ENCODE peak calls at places on chromosome 20, in four cellular contexts. C, I, B and H are unnamed samples.

GRCh38 chr20:41423026-41423425 is 56.4 kb upstream of the EMILIN3 start:
- DNase-seq in C (no peak), I (no peak), B (no peak), H (no peak)

GRCh38 chr20:10492844-10493243 is 57.7 kb downstream of the SLX4IP start:
- DNase-seq in C (no peak), I (no peak), B (peak; percentile 39), H (no peak)

GRCh38 chr20:43751167-43752050 is 24.6 kb upstream of the GTSF1L start:
- DNase-seq in C (no peak), I (peak; percentile 90), B (no peak), H (no peak)

GRCh38 chr20:8875586-8875985 is 193.3 kb upstream of the PLCB4 start:
- DNase-seq in C (no peak), I (peak; percentile 3), B (no peak), H (no peak)

GRCh38 chr20:14775778-14776177 is 438.4 kb upstream of the FLRT3 start:
- DNase-seq in C (peak; percentile 66), I (peak; percentile 93), B (peak; percentile 89), H (peak; percentile 13)

GRCh38 chr20:17617212-17617867 is 47.5 kb downstream of the DSTN start:
- DNase-seq in C (peak; percentile 87), I (peak; percentile 55), B (peak; percentile 74), H (peak; percentile 86)

GRCh38 chr20:56504373-56505005 is 20.1 kb upstream of the FAM209A start:
- DNase-seq in C (no peak), I (peak; percentile 35), B (no peak), H (no peak)

GRCh38 chr20:37920270-37920669 is 17.3 kb downstream of the VSTM2L start:
- DNase-seq in C (no peak), I (no peak), B (no peak), H (no peak)

GRCh38 chr20:59811681-59812171 is 121.7 kb downstream of the SYCP2 start:
- DNase-seq in C (no peak), I (no peak), B (no peak), H (no peak)

GRCh38 chr20:6178537-6178936 is 55.7 kb upstream of the FERMT1 start:
- DNase-seq in C (peak; percentile 9), I (peak; percentile 47), B (peak; percentile 38), H (peak; percentile 1)

GRCh38 chr20:8154636-8155035 is 22.6 kb downstream of the PLCB1 start:
- DNase-seq in C (no peak), I (no peak), B (no peak), H (no peak)

GRCh38 chr20:53800883-53801604 is 207.4 kb upstream of the ZNF217 start:
- DNase-seq in C (no peak), I (no peak), B (peak; percentile 60), H (no peak)

GRCh38 chr20:3706774-3707507 is 5.5 kb downstream of the SIGLEC1 start:
- DNase-seq in C (no peak), I (peak; percentile 81), B (no peak), H (no peak)

GRCh38 chr20:9515211-9515580 is 806 bp downstream of the LAMP5 start:
- DNase-seq in C (no peak), I (no peak), B (no peak), H (no peak)

GRCh38 chr20:37395921-37396519 is 50.1 kb downstream of the SRC start:
- DNase-seq in C (no peak), I (no peak), B (peak; percentile 55), H (no peak)

GRCh38 chr20:834151-834747 is 734 bp downstream of the FAM110A start:
- DNase-seq in C (no peak), I (peak; percentile 35), B (no peak), H (no peak)

GRCh38 chr20:13017883-13018535 is 9.2 kb downstream of the SPTLC3 start:
- DNase-seq in C (no peak), I (no peak), B (peak; percentile 50), H (no peak)

GRCh38 chr20:10352934-10353866 is 80.8 kb downstream of the MKKS start:
- DNase-seq in C (no peak), I (no peak), B (peak; percentile 87), H (no peak)

GRCh38 chr20:46939031-46939430 is 44.4 kb downstream of the EYA2 start:
- DNase-seq in C (peak; percentile 8), I (peak; percentile 43), B (peak; percentile 66), H (no peak)

GRCh38 chr20:37441023-37441422 is 80.0 kb upstream of the NNAT start:
- DNase-seq in C (no peak), I (no peak), B (no peak), H (no peak)

GRCh38 chr20:33789109-33789857 is 21.9 kb upstream of the CHMP4B start:
- DNase-seq in C (no peak), I (peak; percentile 92), B (peak; percentile 96), H (no peak)

GRCh38 chr20:391041-391711 is 10.6 kb downstream of the TRIB3 start:
- DNase-seq in C (no peak), I (no peak), B (no peak), H (no peak)

GRCh38 chr20:56400001-56400640 is 7.7 kb downstream of the CSTF1 start:
- DNase-seq in C (peak; percentile 45), I (peak; percentile 84), B (peak; percentile 71), H (peak; percentile 34)

GRCh38 chr20:51489611-51490010 is 52.9 kb downstream of the NFATC2 start:
- DNase-seq in C (no peak), I (peak; percentile 41), B (no peak), H (no peak)

GRCh38 chr20:58342104-58342945 is 32.8 kb downstream of the RAB22A start:
- DNase-seq in C (no peak), I (peak; percentile 78), B (peak; percentile 29), H (no peak)

GRCh38 chr20:36010081-36010480 is 41.7 kb downstream of the CNBD2 start:
- DNase-seq in C (no peak), I (no peak), B (no peak), H (no peak)

GRCh38 chr20:37235065-37235464 is 26.5 kb downstream of the GHRH start:
- DNase-seq in C (no peak), I (no peak), B (no peak), H (no peak)

GRCh38 chr20:5364997-5365597 is 48.3 kb upstream of the PROKR2 start:
- DNase-seq in C (no peak), I (no peak), B (peak; percentile 62), H (no peak)

GRCh38 chr20:62337558-62338293 is 29.4 kb downstream of the LAMA5 start:
- DNase-seq in C (no peak), I (no peak), B (no peak), H (no peak)

GRCh38 chr20:35207950-35208611 is 18.4 kb upstream of the MMP24 start:
- DNase-seq in C (peak; percentile 96), I (peak; percentile 81), B (peak; percentile 91), H (peak; percentile 82)

GRCh38 chr20:2301164-2301622 is 5.4 kb downstream of the TGM3 start:
- DNase-seq in C (peak; percentile 0), I (peak; percentile 76), B (peak; percentile 42), H (no peak)

GRCh38 chr20:32006841-32007786 is 3.1 kb upstream of the CCM2L start:
- DNase-seq in C (peak; percentile 94), I (no peak), B (no peak), H (peak; percentile 80)

GRCh38 chr20:16111132-16111852 is 462.0 kb downstream of the KIF16B start:
- DNase-seq in C (no peak), I (no peak), B (no peak), H (no peak)